ENCODE peak calls at places on chromosomes 12 and 14, in six cellular contexts. One of them, this sample, is unnamed. For H3K4me1, the result is how much of the 10 kb centered on the place peaks cover.

GRCh38 chr14:102840801-102841528 is 63.7 kb downstream of the TRAF3 start:
- DNase-seq in heart left ventricle: no peak
- DNase-seq in adrenal gland: no peak
- DNase-seq in transverse colon: no peak
- DNase-seq in A549: no peak
- DNase-seq in left ventricle myocardium inferior: no peak
- DNase-seq in this sample: no peak

GRCh38 chr12:11794311-11794710 is 144.8 kb downstream of the ETV6 start:
- DNase-seq in adrenal gland: no peak
- DNase-seq in transverse colon: no peak
- DNase-seq in A549: no peak
- DNase-seq in left ventricle myocardium inferior: no peak
- DNase-seq in heart left ventricle: no peak
- DNase-seq in this sample: no peak

GRCh38 chr12:105671720-105672119 is 341.2 kb downstream of the C12orf75 start:
- DNase-seq in left ventricle myocardium inferior: no peak
- DNase-seq in A549: no peak
- DNase-seq in heart left ventricle: no peak
- DNase-seq in transverse colon: no peak
- DNase-seq in adrenal gland: no peak
- DNase-seq in this sample: no peak

GRCh38 chr14:33564774-33565630 is 385.9 kb downstream of the EGLN3 start:
- DNase-seq in adrenal gland: no peak
- DNase-seq in transverse colon: no peak
- DNase-seq in heart left ventricle: no peak
- DNase-seq in A549: no peak
- DNase-seq in left ventricle myocardium inferior: no peak
- DNase-seq in this sample: no peak

GRCh38 chr12:19885092-19885813 is 446.0 kb downstream of the AEBP2 start:
- DNase-seq in transverse colon: no peak
- DNase-seq in left ventricle myocardium inferior: no peak
- DNase-seq in heart left ventricle: no peak
- DNase-seq in adrenal gland: no peak
- DNase-seq in A549: no peak
- DNase-seq in this sample: no peak

GRCh38 chr12:67441736-67442346 is 172.7 kb downstream of the CAND1 start:
- DNase-seq in transverse colon: peak
- DNase-seq in left ventricle myocardium inferior: peak
- DNase-seq in heart left ventricle: peak
- DNase-seq in adrenal gland: peak
- DNase-seq in A549: peak
- DNase-seq in this sample: peak

GRCh38 chr12:42921741-42922511 is 332.4 kb upstream of the PRICKLE1 start:
- DNase-seq in heart left ventricle: no peak
- DNase-seq in transverse colon: no peak
- DNase-seq in A549: peak
- DNase-seq in left ventricle myocardium inferior: no peak
- DNase-seq in adrenal gland: no peak
- DNase-seq in this sample: no peak

GRCh38 chr14:56720703-56721426 is 89.4 kb downstream of the OTX2 start:
- DNase-seq in left ventricle myocardium inferior: no peak
- DNase-seq in adrenal gland: no peak
- DNase-seq in A549: no peak
- DNase-seq in heart left ventricle: no peak
- DNase-seq in transverse colon: no peak
- DNase-seq in this sample: no peak

GRCh38 chr12:6234214-6234613 is 34.0 kb downstream of the CD9 start:
- DNase-seq in heart left ventricle: no peak
- DNase-seq in transverse colon: no peak
- DNase-seq in adrenal gland: no peak
- DNase-seq in A549: no peak
- DNase-seq in left ventricle myocardium inferior: no peak
- DNase-seq in this sample: no peak

GRCh38 chr12:117587646-117588287 is 226.3 kb upstream of the NOS1 start:
- DNase-seq in heart left ventricle: no peak
- DNase-seq in transverse colon: peak
- DNase-seq in adrenal gland: peak
- DNase-seq in A549: peak
- DNase-seq in left ventricle myocardium inferior: peak
- DNase-seq in this sample: peak

DNA sequence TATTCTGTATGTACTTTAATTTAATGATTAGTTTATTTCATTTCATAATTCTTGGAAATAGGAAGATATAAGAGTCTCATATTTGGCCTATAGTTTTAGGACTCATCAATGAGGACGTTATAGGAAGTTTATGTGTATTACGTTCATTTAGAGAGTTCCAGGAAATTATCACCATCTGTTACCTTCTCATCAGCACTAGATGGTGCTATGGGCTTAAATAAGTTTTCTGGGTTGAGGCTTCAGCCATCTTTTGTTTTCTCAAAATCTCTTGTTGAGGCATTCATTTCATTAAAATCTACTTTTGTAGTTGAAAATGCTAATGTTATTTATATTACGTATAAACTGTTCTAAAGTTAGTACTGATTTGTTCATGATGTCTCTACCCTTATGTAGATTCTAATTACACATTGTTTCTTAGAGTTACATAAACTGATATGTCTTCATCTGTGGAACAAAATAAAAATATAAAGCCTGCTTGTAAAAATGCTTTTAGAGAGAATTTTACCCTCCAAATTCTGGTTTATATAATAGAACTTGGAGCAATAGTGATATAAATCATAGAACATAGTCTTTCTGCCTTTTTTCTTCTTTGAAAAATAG is 89.2 kb downstream of the CFAP54 start:
- DNase-seq in transverse colon: no peak
- DNase-seq in left ventricle myocardium inferior: no peak
- DNase-seq in A549: peak
- DNase-seq in adrenal gland: no peak
- DNase-seq in heart left ventricle: no peak
- DNase-seq in this sample: peak
- H3K27ac ChIP-seq in transverse colon: no peak
- H3K27ac ChIP-seq in left ventricle myocardium inferior: no peak
- H3K27ac ChIP-seq in A549: no peak
- H3K27ac ChIP-seq in adrenal gland: no peak
- H3K27ac ChIP-seq in heart left ventricle: no peak
- H3K27ac ChIP-seq in this sample: no peak

GRCh38 chr14:50037240-50037639 is 79.1 kb downstream of the VCPKMT start:
- DNase-seq in A549: no peak
- DNase-seq in adrenal gland: no peak
- DNase-seq in heart left ventricle: no peak
- DNase-seq in transverse colon: no peak
- DNase-seq in left ventricle myocardium inferior: no peak
- DNase-seq in this sample: no peak
- H3K4me1 ChIP-seq in A549: under half
- H3K4me1 ChIP-seq in adrenal gland: under half
- H3K4me1 ChIP-seq in heart left ventricle: under half
- H3K4me1 ChIP-seq in transverse colon: under half
- H3K4me1 ChIP-seq in left ventricle myocardium inferior: under half
- H3K4me1 ChIP-seq in this sample: under half

GRCh38 chr14:54774824-54775223 is 127.8 kb downstream of the GCH1 start:
- DNase-seq in transverse colon: no peak
- DNase-seq in left ventricle myocardium inferior: no peak
- DNase-seq in A549: no peak
- DNase-seq in adrenal gland: no peak
- DNase-seq in heart left ventricle: no peak
- DNase-seq in this sample: no peak

GRCh38 chr14:54773171-54774006 is 129.2 kb downstream of the GCH1 start:
- DNase-seq in A549: peak
- DNase-seq in adrenal gland: peak
- DNase-seq in transverse colon: peak
- DNase-seq in left ventricle myocardium inferior: peak
- DNase-seq in heart left ventricle: peak
- DNase-seq in this sample: peak

GRCh38 chr14:54771411-54772027 is 131.1 kb downstream of the GCH1 start:
- DNase-seq in adrenal gland: no peak
- DNase-seq in A549: no peak
- DNase-seq in left ventricle myocardium inferior: no peak
- DNase-seq in heart left ventricle: no peak
- DNase-seq in transverse colon: no peak
- DNase-seq in this sample: no peak

GRCh38 chr14:54769955-54770863 is 132.4 kb downstream of the GCH1 start:
- DNase-seq in adrenal gland: no peak
- DNase-seq in heart left ventricle: no peak
- DNase-seq in transverse colon: no peak
- DNase-seq in left ventricle myocardium inferior: no peak
- DNase-seq in A549: no peak
- DNase-seq in this sample: no peak

DNA sequence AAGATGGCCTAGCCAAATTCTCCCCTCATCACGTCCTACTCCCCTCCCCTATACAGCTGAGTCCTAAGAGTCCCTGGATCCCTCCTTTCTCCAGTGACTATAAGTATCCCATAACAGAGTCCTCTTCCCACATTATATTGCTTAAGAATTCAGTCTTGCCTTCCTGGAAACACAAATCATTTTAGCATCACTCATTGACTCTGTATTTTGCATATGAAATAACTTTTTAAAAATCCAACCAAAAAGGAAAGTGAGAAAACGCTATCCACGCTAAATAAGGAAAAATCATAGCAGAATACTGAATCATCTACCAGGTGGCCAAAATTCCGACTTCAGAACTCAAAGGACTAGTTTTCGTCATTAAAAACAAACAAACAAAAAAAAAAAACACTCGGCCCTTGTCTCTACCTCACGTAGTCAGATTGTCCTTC is 130.2 kb downstream of the GCH1 start:
- DNase-seq in left ventricle myocardium inferior: no peak
- DNase-seq in A549: no peak
- DNase-seq in adrenal gland: no peak
- DNase-seq in heart left ventricle: no peak
- DNase-seq in transverse colon: no peak
- DNase-seq in this sample: no peak
- H3K27ac ChIP-seq in left ventricle myocardium inferior: peak
- H3K27ac ChIP-seq in A549: peak
- H3K27ac ChIP-seq in adrenal gland: peak
- H3K27ac ChIP-seq in heart left ventricle: peak
- H3K27ac ChIP-seq in transverse colon: peak
- H3K27ac ChIP-seq in this sample: no peak

GRCh38 chr12:52877242-52877641 is 27.6 kb downstream of the KRT8 start:
- DNase-seq in left ventricle myocardium inferior: no peak
- DNase-seq in adrenal gland: no peak
- DNase-seq in A549: peak
- DNase-seq in transverse colon: peak
- DNase-seq in heart left ventricle: no peak
- DNase-seq in this sample: no peak
- H3K4me1 ChIP-seq in left ventricle myocardium inferior: under half
- H3K4me1 ChIP-seq in adrenal gland: under half
- H3K4me1 ChIP-seq in A549: half or more
- H3K4me1 ChIP-seq in transverse colon: half or more
- H3K4me1 ChIP-seq in heart left ventricle: under half
- H3K4me1 ChIP-seq in this sample: under half

GRCh38 chr12:110105961-110106540 is 18.1 kb upstream of the IFT81 start:
- DNase-seq in left ventricle myocardium inferior: no peak
- DNase-seq in adrenal gland: no peak
- DNase-seq in transverse colon: no peak
- DNase-seq in A549: no peak
- DNase-seq in heart left ventricle: no peak
- DNase-seq in this sample: no peak

GRCh38 chr12:110107369-110108281 is 16.5 kb upstream of the IFT81 start:
- DNase-seq in adrenal gland: peak
- DNase-seq in heart left ventricle: no peak
- DNase-seq in A549: peak
- DNase-seq in transverse colon: peak
- DNase-seq in left ventricle myocardium inferior: peak
- DNase-seq in this sample: peak

GRCh38 chr12:110104188-110104969 is 19.8 kb upstream of the IFT81 start:
- DNase-seq in heart left ventricle: no peak
- DNase-seq in A549: no peak
- DNase-seq in left ventricle myocardium inferior: no peak
- DNase-seq in adrenal gland: no peak
- DNase-seq in transverse colon: no peak
- DNase-seq in this sample: no peak

GRCh38 chr12:110102255-110102654 is 21.9 kb upstream of the IFT81 start:
- DNase-seq in adrenal gland: no peak
- DNase-seq in left ventricle myocardium inferior: no peak
- DNase-seq in heart left ventricle: no peak
- DNase-seq in A549: peak
- DNase-seq in transverse colon: no peak
- DNase-seq in this sample: peak

DNA sequence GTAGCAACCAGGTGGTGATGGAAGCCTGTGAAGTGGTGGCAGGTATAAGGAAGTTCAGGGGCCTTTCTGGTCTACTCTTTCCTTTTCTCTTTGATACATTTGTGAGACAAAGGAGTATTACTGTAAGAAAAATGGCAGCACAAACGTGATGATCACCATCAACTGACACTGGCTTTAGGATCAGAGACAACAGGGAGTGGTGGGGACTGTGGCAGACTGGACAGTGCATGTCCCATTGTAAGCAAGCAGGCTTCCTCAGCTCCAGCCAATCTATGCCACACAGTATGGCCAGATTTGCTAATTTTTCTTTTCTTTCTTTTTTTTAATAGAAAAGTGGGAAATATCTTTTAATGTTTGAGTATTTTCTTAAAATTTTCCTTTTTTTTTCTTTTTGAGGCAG is 19.0 kb upstream of the IFT81 start:
- DNase-seq in left ventricle myocardium inferior: no peak
- DNase-seq in A549: no peak
- DNase-seq in transverse colon: no peak
- DNase-seq in heart left ventricle: no peak
- DNase-seq in adrenal gland: no peak
- DNase-seq in this sample: no peak
- H3K27ac ChIP-seq in left ventricle myocardium inferior: peak
- H3K27ac ChIP-seq in A549: peak
- H3K27ac ChIP-seq in transverse colon: peak
- H3K27ac ChIP-seq in heart left ventricle: peak
- H3K27ac ChIP-seq in adrenal gland: peak
- H3K27ac ChIP-seq in this sample: no peak

DNA sequence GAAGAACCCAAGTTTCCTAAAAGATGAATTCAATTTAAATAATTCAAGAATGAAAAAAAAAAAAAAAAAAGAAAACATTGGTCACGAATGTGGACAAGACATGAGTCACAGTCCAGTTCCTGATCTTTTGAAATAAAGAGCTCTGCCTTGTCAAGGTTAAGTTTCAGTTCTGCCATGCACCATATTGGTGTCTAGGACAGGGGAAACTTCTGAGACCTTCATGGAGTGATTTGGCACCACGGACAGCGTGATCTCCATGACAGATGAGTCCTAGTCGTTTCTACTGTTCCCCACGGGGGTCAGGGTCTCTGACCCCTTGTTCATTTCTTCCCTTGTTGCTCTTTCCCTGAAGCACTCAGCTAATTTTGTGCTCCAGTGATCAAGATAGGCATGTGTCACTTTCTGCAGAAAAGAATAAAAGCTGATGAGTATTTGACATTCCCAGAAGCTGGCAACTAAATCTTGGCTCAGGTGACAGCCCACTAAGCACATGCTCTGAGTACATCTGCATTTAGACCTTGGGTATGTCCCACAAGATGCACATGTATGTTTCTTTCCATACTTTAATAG is 1159.7 kb downstream of the BCL11B start:
- DNase-seq in left ventricle myocardium inferior: no peak
- DNase-seq in heart left ventricle: no peak
- DNase-seq in A549: no peak
- DNase-seq in adrenal gland: peak
- DNase-seq in transverse colon: no peak
- DNase-seq in this sample: no peak
- H3K4me1 ChIP-seq in left ventricle myocardium inferior: under half
- H3K4me1 ChIP-seq in heart left ventricle: under half
- H3K4me1 ChIP-seq in A549: under half
- H3K4me1 ChIP-seq in adrenal gland: under half
- H3K4me1 ChIP-seq in transverse colon: under half
- H3K4me1 ChIP-seq in this sample: under half

This sample was measured in SJCRH30.